ENCODE peak calls at places on chromosome 7, in six cellular contexts. Z is SJSA1; C is keratinocyte; U is heart left ventricle; G is CD8-positive, alpha-beta T cell; W is psoas muscle. P is an unnamed sample. For H3K4me1, the result is how much of the 10 kb centered on the place peaks cover.

GRCh38 chr7:42014625-42015412 is 222.2 kb downstream of the GLI3 start:
- DNase-seq in G (no peak), U (no peak), W (no peak), Z (no peak), C (peak), P (no peak)

GRCh38 chr7:93817561-93817960 is 73.0 kb downstream of the TFPI2 start:
- DNase-seq in C (no peak), U (no peak), W (no peak), G (no peak), Z (no peak), P (no peak)

GRCh38 chr7:116713918-116714317 is 41.9 kb downstream of the MET start:
- DNase-seq in W (no peak), G (no peak), C (no peak), U (no peak), Z (no peak), P (no peak)

GRCh38 chr7:96426027-96426426 is 104.1 kb upstream of the SLC25A13 start:
- DNase-seq in U (no peak), W (no peak), C (no peak), Z (no peak), G (no peak), P (no peak)

GRCh38 chr7:80721880-80722595 is 83.6 kb downstream of the CD36 start:
- DNase-seq in G (no peak), W (no peak), U (no peak), Z (peak), C (peak), P (no peak)

GRCh38 chr7:23918856-23919255 is 208.8 kb downstream of the STK31 start:
- DNase-seq in U (no peak), W (no peak), G (no peak), Z (no peak), C (no peak), P (no peak)

GRCh38 chr7:119482209-119482608 is 790.8 kb upstream of the KCND2 start:
- DNase-seq in W (no peak), C (no peak), G (no peak), U (no peak), Z (no peak), P (no peak)

GRCh38 chr7:146375155-146375554 is 258.6 kb downstream of the CNTNAP2 start:
- DNase-seq in G (no peak), Z (no peak), U (no peak), C (no peak), W (no peak), P (no peak)

GRCh38 chr7:83415840-83416239 is 233.1 kb downstream of the SEMA3E start:
- DNase-seq in U (no peak), G (no peak), Z (no peak), C (no peak), W (no peak), P (no peak)

GRCh38 chr7:43669286-43670081 is 59.8 kb downstream of the COA1 start:
- DNase-seq in Z (no peak), U (no peak), W (no peak), C (no peak), G (no peak), P (no peak)

GRCh38 chr7:36034020-36034419 is 119.0 kb upstream of the EEPD1 start:
- DNase-seq in Z (no peak), W (no peak), U (no peak), C (peak), G (no peak), P (no peak)

GRCh38 chr7:23357190-23358093 is 58.3 kb downstream of the MALSU1 start:
- DNase-seq in Z (no peak), C (peak), U (no peak), G (no peak), W (no peak), P (no peak)

GRCh38 chr7:77321300-77321699 is 94.8 kb downstream of the GSAP start:
- DNase-seq in Z (no peak), U (no peak), W (no peak), G (no peak), C (no peak), P (no peak)

GRCh38 chr7:2120841-2121830 is 111.6 kb downstream of the MAD1L1 start:
- DNase-seq in U (no peak), G (no peak), W (no peak), Z (no peak), C (no peak), P (no peak)

GRCh38 chr7:29126804-29127203 is 19.5 kb downstream of the CPVL start:
- DNase-seq in W (no peak), Z (no peak), U (no peak), C (no peak), G (no peak), P (no peak)

GRCh38 chr7:106206826-106207541 is 77.8 kb downstream of the NAMPT start:
- DNase-seq in U (no peak), G (no peak), W (peak), C (no peak), Z (no peak), P (no peak)

GRCh38 chr7:117777335-117778150 is 95.7 kb downstream of the CTTNBP2 start:
- DNase-seq in G (no peak), U (no peak), Z (no peak), W (no peak), C (no peak), P (no peak)

GRCh38 chr7:149822353-149822943 is 15.7 kb upstream of the ZNF862 start:
- DNase-seq in U (no peak), W (peak), C (no peak), Z (no peak), G (no peak), P (no peak)

GRCh38 chr7:105198223-105198622 is 184.2 kb downstream of the KMT2E start:
- DNase-seq in G (no peak), C (no peak), W (no peak), U (no peak), Z (peak), P (no peak)

GRCh38 chr7:3120513-3120912 is 76.8 kb upstream of the CARD11 start:
- DNase-seq in G (no peak), U (no peak), Z (no peak), W (no peak), C (no peak), P (no peak)

GRCh38 chr7:2832441-2832840 is 11.7 kb downstream of the GNA12 start:
- DNase-seq in Z (no peak), W (no peak), G (no peak), C (no peak), U (no peak), P (no peak)

GRCh38 chr7:149196705-149197171 is 1.4 kb downstream of the ZNF282 start:
- DNase-seq in U (no peak), C (no peak), G (no peak), Z (no peak), W (no peak), P (no peak)

GRCh38 chr7:925601-926000 is 28.9 kb downstream of the ADAP1 start:
- DNase-seq in C (no peak), G (peak), U (no peak), Z (peak), W (no peak), P (no peak)

GRCh38 chr7:67854236-67854635 is 857.6 kb downstream of the TYW1 start:
- DNase-seq in G (no peak), Z (no peak), U (no peak), W (no peak), C (no peak), P (no peak)

GRCh38 chr7:92108821-92109220 is 25.5 kb downstream of the CYP51A1 start:
- DNase-seq in C (no peak), G (no peak), W (no peak), Z (no peak), U (no peak), P (no peak)

GRCh38 chr7:32802305-32802910 is 89.2 kb downstream of the KBTBD2 start:
- DNase-seq in Z (no peak), W (no peak), G (no peak), U (no peak), C (no peak), P (no peak)

GRCh38 chr7:33952824-33953223 is 47.5 kb downstream of the BMPER start:
- DNase-seq in C (no peak), Z (no peak), U (no peak), G (no peak), W (no peak), P (no peak)

GRCh38 chr7:119270045-119270464 is 1002.9 kb upstream of the KCND2 start:
- DNase-seq in C (peak), Z (no peak), U (no peak), G (no peak), W (no peak), P (no peak)

GRCh38 chr7:13849528-13849892 is 140.0 kb downstream of the ETV1 start:
- DNase-seq in G (no peak), C (no peak), U (no peak), Z (no peak), W (no peak), P (no peak)
- H3K4me1 ChIP-seq in G (under half), C (under half), U (under half), Z (under half), W (under half), P (under half)

DNA sequence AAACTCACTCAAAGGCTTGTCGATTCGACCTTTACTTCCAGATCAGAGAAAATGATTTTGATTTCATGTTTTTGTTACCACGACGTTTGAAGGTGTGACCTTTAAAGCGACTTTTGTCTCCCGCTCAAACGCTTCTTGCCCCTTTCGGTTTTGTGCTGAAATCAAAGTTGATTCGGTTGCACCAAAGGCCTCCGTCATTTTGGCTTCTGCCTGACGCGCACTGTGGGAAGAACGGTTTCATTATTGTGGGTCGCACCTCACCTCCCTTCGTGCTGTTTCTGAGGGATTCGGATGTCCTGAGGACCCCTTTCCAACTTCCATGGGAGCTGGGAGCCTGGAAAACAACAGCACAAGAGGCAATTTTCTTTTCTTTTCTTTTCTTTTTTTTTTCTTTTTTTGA is 176.9 kb downstream of the DNAJB6 start:
- DNase-seq in Z (no peak), G (no peak), C (no peak), W (no peak), U (no peak), P (no peak)
- H3K4me1 ChIP-seq in Z (under half), G (under half), C (under half), W (under half), U (under half), P (under half)

GRCh38 chr7:100367676-100368613 is 5.3 kb upstream of the PILRA start:
- DNase-seq in G (no peak), Z (no peak), W (no peak), C (no peak), U (no peak), P (no peak)
- H3K4me1 ChIP-seq in G (under half), Z (under half), W (under half), C (under half), U (under half), P (under half)

GRCh38 chr7:131047651-131048304 is 279.9 kb upstream of the MKLN1 start:
- DNase-seq in U (no peak), Z (no peak), W (no peak), G (no peak), C (no peak), P (no peak)
- H3K4me1 ChIP-seq in U (under half), Z (under half), W (under half), G (under half), C (under half), P (under half)

GRCh38 chr7:129163875-129164544 is 19.5 kb downstream of the TSPAN33 start:
- DNase-seq in C (no peak), G (no peak), Z (no peak), W (no peak), U (no peak), P (no peak)

GRCh38 chr7:129169705-129170319 is 18.6 kb upstream of the SMO start:
- DNase-seq in Z (no peak), C (no peak), W (no peak), G (no peak), U (no peak), P (no peak)

GRCh38 chr7:129169171-129169643 is 19.2 kb upstream of the SMO start:
- DNase-seq in G (peak), Z (no peak), W (peak), U (peak), C (no peak), P (peak)

GRCh38 chr7:129168219-129168991 is 20.0 kb upstream of the SMO start:
- DNase-seq in U (no peak), W (no peak), Z (no peak), G (no peak), C (no peak), P (no peak)

DNA sequence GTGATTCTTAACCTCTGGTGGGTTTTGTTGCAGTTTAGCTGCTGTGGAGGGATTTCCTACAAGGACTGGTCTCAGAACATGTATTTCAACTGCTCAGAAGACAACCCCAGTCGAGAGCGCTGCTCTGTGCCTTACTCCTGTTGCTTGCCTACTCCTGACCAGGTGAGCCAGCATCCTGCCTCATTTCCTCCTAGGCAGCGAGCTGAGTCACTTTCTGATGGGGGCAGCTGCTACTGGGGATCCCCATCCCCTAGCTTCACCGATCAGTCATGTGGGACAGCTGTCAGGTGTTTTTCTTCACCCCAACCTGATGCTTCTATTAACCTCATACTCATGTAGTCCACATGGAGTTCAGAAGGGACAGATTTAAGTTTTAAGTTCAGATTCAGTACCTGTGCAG is 21.7 kb upstream of the SMO start:
- DNase-seq in Z (no peak), U (no peak), G (no peak), C (no peak), W (no peak), P (no peak)
- H3K4me1 ChIP-seq in Z (under half), U (under half), G (under half), C (under half), W (under half), P (under half)

GRCh38 chr7:70616821-70617220 is 515.1 kb upstream of the GALNT17 start:
- DNase-seq in G (no peak), U (no peak), Z (no peak), W (no peak), C (no peak), P (no peak)

GRCh38 chr7:70612811-70613210 is 519.1 kb upstream of the GALNT17 start:
- DNase-seq in U (no peak), Z (no peak), C (no peak), W (no peak), G (no peak), P (no peak)

GRCh38 chr7:70618020-70618551 is 513.9 kb upstream of the GALNT17 start:
- DNase-seq in G (no peak), W (peak), Z (no peak), C (no peak), U (no peak), P (peak)

GRCh38 chr7:70614237-70614984 is 517.5 kb upstream of the GALNT17 start:
- DNase-seq in W (peak), Z (no peak), U (peak), G (no peak), C (no peak), P (peak)

GRCh38 chr7:70615066-70615465 is 516.9 kb upstream of the GALNT17 start:
- DNase-seq in W (no peak), C (peak), U (no peak), Z (no peak), G (no peak), P (no peak)
- H3K4me1 ChIP-seq in W (under half), C (under half), U (under half), Z (under half), G (under half), P (under half)

GRCh38 chr7:40043164-40043563 is 91.3 kb downstream of the MPLKIP start:
- DNase-seq in Z (no peak), W (no peak), C (no peak), G (no peak), U (no peak), P (no peak)

DNA sequence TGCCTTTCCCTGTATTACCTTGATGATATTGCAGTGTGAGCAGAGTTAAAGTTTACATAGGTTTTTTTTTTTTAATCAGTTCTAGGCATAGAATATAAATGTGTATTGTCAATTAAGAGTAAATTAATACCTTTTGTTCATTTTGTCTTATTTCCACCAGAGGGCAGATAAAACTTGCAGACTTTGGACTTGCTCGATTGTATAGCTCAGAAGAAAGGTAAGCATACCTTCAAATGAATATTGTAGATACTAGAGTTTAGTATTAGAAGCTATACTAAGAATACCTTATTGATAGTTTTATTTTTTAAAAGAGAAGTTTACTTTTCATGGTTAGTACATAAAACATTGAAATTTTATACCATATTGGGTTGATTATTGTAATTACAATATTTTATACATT is 86.8 kb downstream of the MPLKIP start:
- DNase-seq in U (no peak), W (no peak), G (no peak), C (no peak), Z (no peak), P (no peak)
- H3K4me1 ChIP-seq in U (under half), W (under half), G (under half), C (under half), Z (under half), P (under half)

DNA sequence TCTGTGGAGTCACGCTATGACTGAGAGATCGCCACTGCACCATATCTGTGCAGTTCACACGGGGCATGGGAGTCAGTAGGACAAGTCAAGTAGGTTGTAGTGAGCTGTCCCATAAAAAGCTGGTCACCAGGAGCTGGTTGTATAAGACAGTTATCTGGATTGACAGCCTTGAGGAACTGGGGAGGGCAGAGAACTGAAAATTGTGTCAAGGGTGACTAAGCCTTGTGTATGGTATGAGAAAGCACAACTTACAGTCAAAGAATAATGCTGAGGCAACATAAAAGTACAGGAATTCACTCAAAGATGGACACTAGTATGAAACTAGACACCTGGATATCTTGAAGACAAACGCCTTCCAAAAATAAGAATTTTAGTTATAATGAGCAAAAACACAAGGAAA is 564.9 kb downstream of the POM121L12 start:
- DNase-seq in Z (no peak), C (no peak), G (no peak), U (no peak), W (no peak), P (no peak)
- H3K4me1 ChIP-seq in Z (under half), C (under half), G (under half), U (under half), W (under half), P (under half)

GRCh38 chr7:27167170-27167505 is 1.8 kb upstream of the HOXA9 start:
- DNase-seq in C (no peak), G (no peak), U (no peak), W (no peak), Z (peak), P (no peak)

GRCh38 chr7:27169658-27170493 is 4.2 kb downstream of the HOXA10 start:
- DNase-seq in C (no peak), U (no peak), W (no peak), G (no peak), Z (peak), P (no peak)

GRCh38 chr7:27166475-27167169 is 1.3 kb upstream of the HOXA9 start:
- DNase-seq in W (peak), C (no peak), U (no peak), G (no peak), Z (no peak), P (no peak)

GRCh38 chr7:27168265-27168947 is 3.1 kb upstream of the HOXA9 start:
- DNase-seq in U (no peak), Z (peak), G (no peak), C (no peak), W (no peak), P (no peak)

GRCh38 chr7:27167916-27168264 is 2.6 kb upstream of the HOXA9 start:
- DNase-seq in U (no peak), W (no peak), Z (peak), G (no peak), C (no peak), P (no peak)
- H3K4me1 ChIP-seq in U (under half), W (under half), Z (half or more), G (under half), C (under half), P (under half)

DNA sequence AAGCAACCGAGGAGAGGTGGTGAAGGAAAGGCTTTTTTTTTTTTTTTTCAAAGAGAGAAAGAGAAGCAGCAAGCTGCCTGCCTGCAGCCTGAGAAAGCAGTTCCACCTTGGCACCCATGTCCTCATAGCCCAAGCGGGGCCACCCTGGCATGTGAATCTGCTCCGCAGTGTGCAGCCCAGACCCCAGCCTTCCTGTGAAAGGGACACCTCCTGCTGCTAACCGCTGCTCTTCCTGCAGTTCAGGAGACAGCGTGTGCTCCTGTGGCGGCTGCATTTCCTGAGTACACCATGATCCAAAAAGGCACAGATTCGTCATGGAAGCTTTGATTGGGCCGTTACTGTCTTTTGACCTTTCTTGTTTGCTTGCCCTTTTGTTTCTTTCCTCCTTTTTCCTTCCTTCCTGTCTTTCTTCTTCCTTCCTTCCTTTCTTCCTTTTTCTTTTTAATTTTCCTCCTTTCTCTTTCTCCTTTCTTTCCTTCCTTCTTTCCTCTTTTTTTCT is 38.1 kb downstream of the IKZF1 start:
- DNase-seq in U (no peak), C (no peak), W (no peak), Z (no peak), G (no peak), P (no peak)
- H3K4me1 ChIP-seq in U (under half), C (under half), W (under half), Z (under half), G (half or more), P (half or more)